ENCODE peak calls at places on chromosomes 1 and 21, in ten cellular contexts. P is GM10248, Y is left ventricle myocardium inferior, B is tibial nerve, W is cardiac fibroblast, F is nephron progenitor cell, S is HL-60, M is uterus, I is BE2C, Z is mammary epithelial cell. O is an unnamed sample.

GRCh38 chr21:46157987-46158451 is 2.6 kb upstream of the FTCD start:
- DNase-seq in Y (no peak), I (no peak), S (no peak), Z (no peak), W (no peak), B (no peak), P (no peak), M (no peak), F (no peak), O (no peak)

GRCh38 chr1:101653482-101653946 is 343.2 kb downstream of the OLFM3 start:
- DNase-seq in S (no peak), P (no peak), W (peak), Y (no peak), I (peak), M (no peak), Z (peak), B (no peak), F (peak), O (no peak)

GRCh38 chr1:171803056-171803455 is 21.6 kb downstream of the METTL13 start:
- DNase-seq in P (no peak), W (peak), B (no peak), I (no peak), M (peak), F (no peak), Z (no peak), S (no peak), Y (no peak), O (no peak)

GRCh38 chr1:41811978-41812852 is 106.5 kb downstream of the HIVEP3 start:
- DNase-seq in F (peak), Y (peak), I (peak), S (no peak), B (peak), M (no peak), W (peak), Z (peak), P (peak), O (peak)

GRCh38 chr1:215076312-215076711 is 6.2 kb upstream of the KCNK2 start:
- DNase-seq in W (peak), S (no peak), B (no peak), M (no peak), Y (no peak), P (peak), I (peak), Z (peak), F (peak), O (no peak)

GRCh38 chr1:119209943-119210342 is 69.5 kb upstream of the WARS2 start:
- DNase-seq in S (no peak), I (no peak), W (peak), M (no peak), B (no peak), P (no peak), F (no peak), Y (no peak), Z (no peak), O (no peak)

GRCh38 chr1:168499094-168500049 is 44.4 kb downstream of the XCL2 start:
- DNase-seq in Y (no peak), B (no peak), W (no peak), P (no peak), M (no peak), I (no peak), S (no peak), Z (peak), F (no peak), O (no peak)

GRCh38 chr1:111971396-111971795 is 18.1 kb downstream of the KCND3 start:
- DNase-seq in Z (no peak), P (no peak), I (no peak), B (no peak), Y (no peak), M (no peak), W (no peak), F (no peak), S (no peak), O (no peak)

GRCh38 chr1:15244813-15245212 is 2.2 kb upstream of the FHAD1 start:
- DNase-seq in Z (no peak), S (no peak), P (no peak), F (no peak), I (no peak), B (no peak), M (no peak), W (no peak), Y (no peak), O (no peak)

GRCh38 chr1:68279846-68280245 is 47.5 kb upstream of the WLS start:
- DNase-seq in W (no peak), Z (no peak), F (no peak), I (no peak), B (no peak), S (no peak), Y (no peak), P (no peak), M (no peak), O (no peak)

GRCh38 chr1:195516036-195516435 is 1092.2 kb downstream of the KCNT2 start:
- DNase-seq in Z (no peak), P (no peak), S (no peak), M (no peak), I (no peak), Y (no peak), W (no peak), B (no peak), F (no peak), O (no peak)

GRCh38 chr1:225870883-225871282 is 11.3 kb downstream of the TMEM63A start:
- DNase-seq in S (no peak), F (no peak), M (no peak), Y (no peak), W (no peak), Z (no peak), B (no peak), P (no peak), I (no peak), O (no peak)

GRCh38 chr1:818611-819291 is 105.0 kb upstream of the SAMD11 start:
- DNase-seq in F (no peak), I (no peak), M (no peak), Y (no peak), W (peak), Z (no peak), P (no peak), B (no peak), S (no peak), O (no peak)

GRCh38 chr1:27166929-27167328 is 12.0 kb upstream of the SLC9A1 start:
- DNase-seq in Z (no peak), M (no peak), I (no peak), Y (no peak), S (no peak), P (no peak), B (no peak), F (no peak), W (no peak), O (no peak)

GRCh38 chr1:68975534-68975933 is 478.7 kb upstream of the DEPDC1 start:
- DNase-seq in I (no peak), W (no peak), P (no peak), Y (no peak), M (no peak), S (no peak), Z (peak), B (no peak), F (no peak), O (no peak)

GRCh38 chr1:75469586-75470173 is 141.2 kb downstream of the SLC44A5 start:
- DNase-seq in Z (no peak), P (no peak), Y (no peak), B (no peak), W (no peak), M (no peak), F (no peak), S (no peak), I (no peak), O (no peak)

GRCh38 chr1:113096493-113096892 is 23.5 kb downstream of the LRIG2 start:
- DNase-seq in P (no peak), Y (no peak), S (no peak), M (no peak), Z (no peak), B (no peak), F (no peak), W (no peak), I (no peak), O (no peak)
- TF ChIP-seq CTCF in P (no peak), Y (no peak), S (no peak), M (no peak), Z (no peak), B (no peak), F (no peak), W (no peak), I (no peak), O (no peak)

GRCh38 chr1:235367000-235367908 is at the start of gene TBCE:
- DNase-seq in F (peak), Z (peak), W (peak), B (peak), I (peak), Y (peak), M (peak), S (peak), P (peak), O (peak)
- TF ChIP-seq CTCF in F (no peak), Z (peak), W (peak), B (no peak), I (no peak), Y (peak), M (peak), S (no peak), P (no peak), O (peak)

DNA sequence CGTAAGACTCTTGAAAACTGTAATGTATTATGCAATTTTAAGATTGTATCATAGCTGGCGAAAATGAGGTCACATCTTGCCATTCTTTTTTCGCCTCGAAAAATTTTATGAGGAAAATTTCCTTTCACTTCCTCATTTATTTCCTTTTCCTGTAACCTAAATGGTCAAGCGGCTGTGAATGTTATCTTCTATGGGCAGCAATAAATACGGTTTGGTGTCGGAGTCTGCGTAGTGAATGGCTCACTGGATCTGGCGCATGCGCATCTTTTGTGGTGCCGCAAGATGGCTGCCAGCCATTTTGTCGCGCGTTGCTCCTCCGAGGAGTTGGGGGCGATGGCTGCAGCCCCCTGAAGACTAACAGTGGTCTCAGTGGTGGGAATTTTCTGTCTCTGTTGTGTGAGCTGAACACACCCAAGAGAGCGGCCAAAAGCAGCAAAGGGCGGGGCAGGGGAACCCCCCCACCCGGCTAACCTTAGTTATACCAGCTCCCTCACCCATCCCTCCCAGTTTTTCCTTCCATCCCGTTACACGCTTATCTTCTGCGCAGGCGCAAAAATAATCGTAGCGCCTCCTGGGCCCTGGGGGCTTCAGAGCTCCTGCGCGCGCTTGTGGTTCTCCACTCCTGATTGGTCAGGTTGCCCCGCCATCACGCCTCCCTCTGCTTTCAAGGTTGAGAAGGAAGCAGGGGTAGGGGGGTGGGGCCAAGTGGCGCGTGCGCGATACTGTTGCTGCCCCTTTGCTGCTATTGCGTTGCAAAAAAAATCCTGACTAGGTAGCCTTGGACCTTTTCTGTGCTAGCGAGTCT is at the start of gene RPRD2:
- DNase-seq in I (peak), B (peak), M (peak), W (peak), Z (peak), Y (peak), F (peak), S (peak), P (peak), O (peak)
- TF ChIP-seq CTCF in I (no peak), B (peak), M (no peak), W (no peak), Z (peak), Y (no peak), F (no peak), S (no peak), P (no peak), O (no peak)

DNA sequence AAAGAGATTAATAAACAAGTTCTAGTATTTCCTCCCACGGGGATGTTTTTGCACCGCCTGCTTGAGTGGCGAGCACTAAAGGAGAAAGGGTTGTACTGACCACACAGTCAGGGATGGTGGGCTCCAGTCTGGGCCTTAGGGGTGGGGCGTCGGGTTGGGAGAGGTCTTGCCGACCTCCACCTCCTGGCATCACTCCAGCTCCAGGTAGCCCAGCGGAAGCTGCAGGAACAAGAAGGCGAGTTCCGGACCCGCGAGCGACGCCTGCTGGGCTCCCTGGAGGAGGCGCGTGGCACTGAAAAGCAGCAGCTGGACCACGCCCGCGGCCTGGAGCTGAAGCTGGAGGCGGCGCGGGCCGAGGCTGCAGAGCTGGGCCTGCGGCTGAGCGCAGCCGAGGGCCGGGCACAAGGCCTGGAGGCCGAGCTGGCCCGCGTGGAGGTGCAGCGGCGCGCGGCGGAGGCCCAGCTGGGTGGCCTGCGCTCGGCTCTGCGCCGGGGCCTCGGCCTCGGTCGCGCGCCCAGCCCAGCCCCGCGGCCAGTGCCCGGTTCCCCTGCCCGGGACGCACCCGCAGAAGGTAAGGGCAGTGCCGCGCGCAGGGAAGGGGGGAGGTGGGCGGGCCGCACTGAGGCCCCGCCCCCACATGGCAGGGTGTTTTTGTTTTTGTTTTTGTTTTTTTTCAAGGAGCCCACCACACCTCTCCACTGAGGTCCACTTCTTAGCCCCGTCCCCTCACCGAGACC is 19.7 kb downstream of the MFAP2 start:
- DNase-seq in W (peak), I (peak), S (peak), M (peak), Z (no peak), Y (peak), P (peak), F (peak), B (peak), O (peak)
- TF ChIP-seq CTCF in W (peak), I (peak), S (peak), M (peak), Z (no peak), Y (peak), P (peak), F (peak), B (peak), O (peak)

DNA sequence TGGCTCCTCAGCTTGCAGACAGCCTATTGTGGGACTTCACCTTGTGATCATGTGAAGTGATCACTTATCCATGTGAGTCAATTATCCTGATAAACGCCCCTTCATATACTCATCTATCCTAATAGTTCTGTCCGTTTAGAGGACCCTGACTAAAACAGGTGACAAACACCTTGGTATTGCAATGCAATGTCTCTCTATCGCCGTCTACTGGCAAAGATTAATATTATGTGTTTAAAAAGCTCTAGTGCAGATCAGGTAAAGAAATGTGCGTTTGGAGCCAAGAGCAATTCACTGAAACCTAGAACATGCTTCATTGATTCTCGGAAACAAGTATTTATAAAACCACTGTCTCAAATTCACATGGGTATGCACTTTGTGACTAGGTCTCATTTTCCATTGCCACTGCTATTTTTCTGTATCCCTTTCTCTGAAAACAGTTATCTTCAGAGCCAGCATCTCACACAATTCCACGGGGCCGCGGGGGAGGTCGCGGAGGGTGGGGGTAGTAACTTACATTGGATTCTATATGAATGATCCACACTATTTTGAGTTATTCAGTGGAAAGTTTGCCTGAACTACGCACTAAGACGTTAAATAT is 554.6 kb upstream of the NCAM2 start:
- DNase-seq in S (no peak), Y (no peak), M (no peak), I (no peak), P (no peak), F (peak), B (no peak), W (no peak), Z (no peak), O (no peak)
- TF ChIP-seq CTCF in S (peak), Y (peak), M (no peak), I (peak), P (no peak), F (peak), B (no peak), W (peak), Z (no peak), O (peak)

GRCh38 chr1:156772728-156773497 is 5.6 kb downstream of the PRCC start:
- DNase-seq in P (no peak), I (peak), B (no peak), Y (peak), Z (no peak), F (no peak), S (no peak), W (no peak), M (no peak), O (no peak)

GRCh38 chr1:156772222-156772621 is 4.9 kb downstream of the PRCC start:
- DNase-seq in F (no peak), P (no peak), B (no peak), Z (no peak), I (no peak), Y (no peak), S (no peak), W (no peak), M (no peak), O (no peak)

GRCh38 chr1:156776942-156777341 is 9.6 kb downstream of the PRCC start:
- DNase-seq in Z (no peak), B (no peak), W (no peak), I (no peak), S (no peak), P (no peak), Y (no peak), F (no peak), M (no peak), O (no peak)

GRCh38 chr1:156775799-156776198 is 8.5 kb downstream of the PRCC start:
- DNase-seq in B (no peak), Y (no peak), Z (no peak), I (no peak), W (no peak), F (no peak), S (no peak), P (no peak), M (no peak), O (no peak)

GRCh38 chr1:156773607-156774006 is 6.3 kb downstream of the PRCC start:
- DNase-seq in Z (no peak), I (no peak), F (no peak), W (no peak), P (no peak), B (no peak), M (no peak), Y (no peak), S (no peak), O (no peak)
- TF ChIP-seq CTCF in Z (no peak), I (peak), F (no peak), W (peak), P (no peak), B (no peak), M (no peak), Y (no peak), S (no peak), O (peak)